ENCODE peak calls at places on chromosome 10, in four cellular contexts. K is CD8-positive, alpha-beta T cell; C is fibroblast of mammary gland; J is NCI-H2081. Z is an unnamed sample.

GRCh38 chr10:114831186-114831867 is 9.7 kb downstream of the FHIP2A start:
- DNase-seq in K (no peak), C (no peak), J (no peak), Z (no peak)

GRCh38 chr10:15491856-15492255 is 120.8 kb upstream of the FAM171A1 start:
- DNase-seq in K (no peak), C (no peak), J (no peak), Z (no peak)

GRCh38 chr10:22321156-22321711 is 335 bp downstream of the BMI1 start:
- DNase-seq in K (peak; percentile 78), C (peak; percentile 69), J (peak; percentile 55), Z (peak; percentile 2)

GRCh38 chr10:93074597-93075368 is 1.1 kb downstream of the CYP26A1 start:
- DNase-seq in K (no peak), C (no peak), J (no peak), Z (no peak)

GRCh38 chr10:93579089-93579488 is 12.6 kb downstream of the FFAR4 start:
- DNase-seq in K (no peak), C (no peak), J (no peak), Z (no peak)

GRCh38 chr10:29623797-29624196 is 11.0 kb downstream of the SVIL start:
- DNase-seq in K (no peak), C (peak; percentile 62), J (no peak), Z (no peak)

GRCh38 chr10:118804262-118804773 is 49.5 kb upstream of the CACUL1 start:
- DNase-seq in K (peak; percentile 11), C (no peak), J (no peak), Z (no peak)

GRCh38 chr10:77818378-77818777 is 108.2 kb downstream of the DLG5 start:
- DNase-seq in K (no peak), C (no peak), J (no peak), Z (no peak)

GRCh38 chr10:70652761-70653657 is 19.3 kb upstream of the ADAMTS14 start:
- DNase-seq in K (no peak), C (peak; percentile 100), J (no peak), Z (no peak)

GRCh38 chr10:117663750-117664149 is 121.2 kb downstream of the EMX2 start:
- DNase-seq in K (no peak), C (peak; percentile 93), J (no peak), Z (no peak)

GRCh38 chr10:17643339-17643754 is 604 bp upstream of the STAM start:
- DNase-seq in K (no peak), C (peak; percentile 87), J (peak; percentile 83), Z (no peak)

GRCh38 chr10:88913157-88913556 is 33.1 kb downstream of the STAMBPL1 start:
- DNase-seq in K (no peak), C (peak; percentile 79), J (peak; percentile 24), Z (peak; percentile 93)

GRCh38 chr10:116787893-116788665 is 45.7 kb upstream of the HSPA12A start:
- DNase-seq in K (peak; percentile 87), C (peak; percentile 64), J (peak; percentile 64), Z (no peak)

GRCh38 chr10:73910401-73910763 is 550 bp upstream of the PLAU start:
- DNase-seq in K (no peak), C (no peak), J (no peak), Z (no peak)

GRCh38 chr10:82251222-82251977 is 376.4 kb downstream of the NRG3 start:
- DNase-seq in K (no peak), C (no peak), J (no peak), Z (no peak)

GRCh38 chr10:132606536-132607316 is 69.1 kb downstream of the INPP5A start:
- DNase-seq in K (no peak), C (peak; percentile 42), J (no peak), Z (no peak)

GRCh38 chr10:90746829-90747228 is 111.0 kb downstream of the HTR7 start:
- DNase-seq in K (no peak), C (no peak), J (no peak), Z (no peak)

GRCh38 chr10:5079836-5080235 is 14.4 kb upstream of the AKR1C3 start:
- DNase-seq in K (no peak), C (no peak), J (no peak), Z (no peak)

GRCh38 chr10:14374745-14375445 is 44.2 kb upstream of the FRMD4A start:
- DNase-seq in K (no peak), C (no peak), J (no peak), Z (no peak)